ENCODE peak calls at places on chromosomes 2 and 18, in five cellular contexts. H is NCI-H524, N is EL, S is T-cell, U is amniotic stem cell. P is an unnamed sample.

GRCh38 chr2:165018207-165018606 is 62.9 kb upstream of the SLC38A11 start:
- DNase-seq in S (no peak), H (peak; percentile 44), U (no peak), N (no peak), P (no peak)

GRCh38 chr18:23422751-23423418 is 30.2 kb upstream of the RIOK3 start:
- DNase-seq in S (peak; percentile 5), N (peak; percentile 76), H (peak; percentile 60), U (no peak), P (no peak)

GRCh38 chr2:38578832-38579231 is 23.9 kb downstream of the HNRNPLL start:
- DNase-seq in N (no peak), S (no peak), U (no peak), H (no peak), P (no peak)

GRCh38 chr2:195566201-195566600 is 90.8 kb upstream of the SLC39A10 start:
- DNase-seq in N (no peak), H (no peak), U (no peak), S (no peak), P (no peak)

GRCh38 chr2:98087447-98088065 is 589 bp downstream of the VWA3B start:
- DNase-seq in U (no peak), N (no peak), S (no peak), H (no peak), P (no peak)

GRCh38 chr2:31430439-31431165 is 16.1 kb upstream of the XDH start:
- DNase-seq in N (no peak), H (no peak), U (no peak), S (no peak), P (no peak)

GRCh38 chr2:171208648-171209047 is 48.0 kb upstream of the TLK1 start:
- DNase-seq in U (no peak), H (no peak), N (no peak), S (no peak), P (no peak)

GRCh38 chr2:232350804-232351685 is 27.5 kb upstream of the ALPP start:
- DNase-seq in H (no peak), U (no peak), N (no peak), S (no peak), P (no peak)

GRCh38 chr2:203936535-203936934 is at the start of gene ICOS:
- DNase-seq in H (no peak), N (no peak), S (no peak), U (no peak), P (peak; percentile 94)

GRCh38 chr18:75884728-75885127 is 457.2 kb upstream of the SMIM21 start:
- DNase-seq in N (no peak), H (no peak), S (no peak), U (no peak), P (no peak)

GRCh38 chr18:55109818-55110414 is 150.7 kb upstream of the CCDC68 start:
- DNase-seq in H (no peak), S (no peak), U (no peak), N (no peak), P (no peak)

GRCh38 chr18:46343940-46344372 is 239.8 kb downstream of the HAUS1 start:
- DNase-seq in S (peak; percentile 22), U (no peak), N (no peak), H (no peak), P (no peak)

GRCh38 chr2:205361272-205361671 is 321.0 kb upstream of the NRP2 start:
- DNase-seq in H (no peak), N (no peak), S (no peak), U (no peak), P (no peak)

GRCh38 chr2:230774348-230774951 is 61.8 kb downstream of the CAB39 start:
- DNase-seq in S (no peak), N (peak; percentile 78), U (peak; percentile 51), H (no peak), P (no peak)

GRCh38 chr2:213740453-213740852 is 456.2 kb downstream of the SPAG16 start:
- DNase-seq in U (no peak), N (no peak), S (no peak), H (no peak), P (no peak)

GRCh38 chr18:58541789-58542425 is 87.0 kb downstream of the ALPK2 start:
- DNase-seq in N (peak; percentile 99), S (no peak), H (no peak), U (peak; percentile 86), P (peak; percentile 73)

GRCh38 chr2:65796259-65796658 is 363.9 kb upstream of the SPRED2 start:
- DNase-seq in S (no peak), H (no peak), N (no peak), U (no peak), P (no peak)

GRCh38 chr18:12517142-12517541 is 109.4 kb downstream of the PRELID3A start:
- DNase-seq in S (no peak), H (no peak), N (no peak), U (no peak), P (no peak)

GRCh38 chr2:16324971-16325612 is 340.5 kb downstream of the CYRIA start:
- DNase-seq in N (no peak), H (no peak), U (no peak), S (no peak), P (no peak)

GRCh38 chr2:172380436-172381274 is 46.7 kb upstream of the ITGA6 start:
- DNase-seq in H (no peak), S (no peak), U (no peak), N (no peak), P (no peak)

GRCh38 chr18:67600181-67600631 is 83.7 kb upstream of the DSEL start:
- DNase-seq in S (no peak), H (peak; percentile 4), N (peak; percentile 89), U (peak; percentile 5), P (no peak)

GRCh38 chr2:172442072-172442895 is 14.9 kb downstream of the ITGA6 start:
- DNase-seq in N (peak; percentile 98), S (no peak), H (no peak), U (peak; percentile 94), P (no peak)

GRCh38 chr2:11077411-11077810 is 77.9 kb upstream of the SLC66A3 start:
- DNase-seq in U (no peak), N (no peak), H (peak; percentile 26), S (no peak), P (no peak)

GRCh38 chr2:56465491-56465890 is 281.7 kb downstream of the CCDC85A start:
- DNase-seq in S (no peak), H (no peak), U (peak; percentile 48), N (peak; percentile 44), P (no peak)

GRCh38 chr2:30770791-30771190 is 36.5 kb downstream of the CAPN13 start:
- DNase-seq in U (no peak), N (no peak), H (no peak), S (no peak), P (no peak)

GRCh38 chr2:145166716-145167115 is 646.8 kb upstream of the ZEB2 start:
- DNase-seq in S (no peak), U (no peak), H (no peak), N (no peak), P (no peak)

GRCh38 chr2:25822190-25823117 is 55.8 kb downstream of the ASXL2 start:
- DNase-seq in U (no peak), S (peak; percentile 48), N (no peak), H (no peak), P (peak; percentile 54)

GRCh38 chr2:241064008-241064801 is 37.9 kb downstream of the MTERF4 start:
- DNase-seq in S (peak; percentile 28), U (no peak), N (no peak), H (no peak), P (peak; percentile 30)

GRCh38 chr2:9033385-9034175 is 30.1 kb upstream of the MBOAT2 start:
- DNase-seq in N (no peak), S (no peak), U (no peak), H (peak; percentile 69), P (no peak)

GRCh38 chr2:224217962-224218347 is 178.9 kb upstream of the SERPINE2 start:
- DNase-seq in H (no peak), S (no peak), U (no peak), N (peak; percentile 59), P (no peak)

GRCh38 chr2:24456610-24457556 is 34.2 kb upstream of the NCOA1 start:
- DNase-seq in H (no peak), S (no peak), U (peak; percentile 67), N (peak; percentile 82), P (no peak)

GRCh38 chr2:61218817-61219170 is 56.8 kb downstream of the C2orf74 start:
- DNase-seq in H (no peak), S (no peak), U (no peak), N (no peak), P (no peak)

GRCh38 chr18:21669736-21670135 is 34.8 kb downstream of the ABHD3 start:
- DNase-seq in S (no peak), U (no peak), N (peak; percentile 44), H (peak; percentile 46), P (no peak)

GRCh38 chr18:10860937-10861336 is 288.4 kb downstream of the PIEZO2 start:
- DNase-seq in S (no peak), H (no peak), U (no peak), N (no peak), P (no peak)

GRCh38 chr2:48948400-48949110 is 193.0 kb upstream of the LHCGR start:
- DNase-seq in N (no peak), U (no peak), S (no peak), H (no peak), P (no peak)

P was measured in CD4-positive, CD25-positive, alpha-beta regulatory T cell.